ENCODE peak calls at places on chromosomes 3 and 15, in ten cellular contexts. N is AG10803, O is heart left ventricle, Y is LNCaP clone FGC, C is epithelial cell of proximal tubule, U is neural progenitor cell, G is foreskin fibroblast, S is uterus, Q is H9, K is upper lobe of left lung. M is an unnamed sample.

GRCh38 chr3:139935071-139935865 is at the start of gene CLSTN2:
- DNase-seq in N (peak), O (peak), Y (no peak), C (no peak), U (peak), G (peak), S (peak), Q (peak), K (peak), M (no peak)

GRCh38 chr3:161420746-161421145 is 49.4 kb upstream of the SPTSSB start:
- DNase-seq in N (no peak), O (no peak), Y (peak), C (no peak), U (peak), G (no peak), S (no peak), Q (peak), K (no peak), M (peak)

GRCh38 chr3:123072564-123072963 is 5.7 kb downstream of the PDIA5 start:
- DNase-seq in N (no peak), O (no peak), Y (no peak), C (no peak), U (no peak), G (no peak), S (no peak), Q (no peak), K (no peak), M (no peak)

GRCh38 chr3:40191850-40192448 is 117.6 kb upstream of the EIF1B start:
- DNase-seq in N (peak), O (peak), Y (peak), C (no peak), U (peak), G (peak), S (peak), Q (peak), K (peak), M (peak)

GRCh38 chr3:141279074-141279945 is 47.7 kb downstream of the PXYLP1 start:
- DNase-seq in N (no peak), O (no peak), Y (no peak), C (no peak), U (peak), G (peak), S (no peak), Q (no peak), K (no peak), M (peak)

GRCh38 chr15:95511680-95512079 is 818.8 kb upstream of the NR2F2 start:
- DNase-seq in N (peak), O (no peak), Y (no peak), C (no peak), U (no peak), G (no peak), S (no peak), Q (no peak), K (no peak), M (no peak)

GRCh38 chr15:57502116-57502515 is 89.6 kb upstream of the MYZAP start:
- DNase-seq in N (no peak), O (no peak), Y (no peak), C (no peak), U (no peak), G (no peak), S (no peak), Q (no peak), K (no peak), M (no peak)

GRCh38 chr3:193446975-193447602 is 68.5 kb upstream of the ATP13A5 start:
- DNase-seq in N (no peak), O (no peak), Y (no peak), C (no peak), U (no peak), G (no peak), S (no peak), Q (no peak), K (no peak), M (no peak)

GRCh38 chr15:80931191-80931590 is 58.4 kb downstream of the MESD start:
- DNase-seq in N (peak), O (no peak), Y (no peak), C (no peak), U (no peak), G (no peak), S (no peak), Q (no peak), K (no peak), M (no peak)

GRCh38 chr3:65785065-65785645 is 253.6 kb downstream of the MAGI1 start:
- DNase-seq in N (peak), O (no peak), Y (peak), C (peak), U (peak), G (peak), S (no peak), Q (no peak), K (no peak), M (peak)

GRCh38 chr15:91068966-91069365 is 31.1 kb upstream of the SV2B start:
- DNase-seq in N (no peak), O (no peak), Y (no peak), C (no peak), U (no peak), G (no peak), S (no peak), Q (no peak), K (no peak), M (no peak)
- TF ChIP-seq CTCF in N (no peak), O (no peak), Y (peak), C (peak), U (peak), G (no peak), S (no peak), Q (peak), K (no peak), M (no peak)

GRCh38 chr15:38251726-38252480 is 733 bp upstream of the SPRED1 start:
- DNase-seq in N (peak), O (peak), Y (peak), C (peak), U (peak), G (peak), S (peak), Q (peak), K (peak), M (peak)
- TF ChIP-seq CTCF in N (no peak), O (peak), Y (no peak), C (no peak), U (no peak), G (no peak), S (no peak), Q (no peak), K (no peak), M (no peak)

GRCh38 chr3:468172-468571 is 271.6 kb downstream of the CHL1 start:
- DNase-seq in N (no peak), O (no peak), Y (no peak), C (no peak), U (peak), G (no peak), S (no peak), Q (no peak), K (no peak), M (peak)
- TF ChIP-seq CTCF in N (peak), O (no peak), Y (peak), C (peak), U (peak), G (no peak), S (peak), Q (peak), K (no peak), M (peak)

GRCh38 chr15:37102315-37103021 is 2.1 kb upstream of the MEIS2 start:
- DNase-seq in N (no peak), O (no peak), Y (no peak), C (no peak), U (peak), G (peak), S (peak), Q (peak), K (no peak), M (no peak)

GRCh38 chr15:37099321-37100108 is 834 bp downstream of the MEIS2 start:
- DNase-seq in N (no peak), O (peak), Y (no peak), C (no peak), U (peak), G (peak), S (peak), Q (no peak), K (no peak), M (peak)

GRCh38 chr15:37103475-37104071 is 3.2 kb upstream of the MEIS2 start:
- DNase-seq in N (no peak), O (no peak), Y (no peak), C (no peak), U (no peak), G (no peak), S (peak), Q (no peak), K (no peak), M (no peak)

GRCh38 chr15:37100109-37100873 is at the start of gene MEIS2:
- DNase-seq in N (peak), O (peak), Y (peak), C (no peak), U (peak), G (peak), S (peak), Q (peak), K (peak), M (peak)

GRCh38 chr15:37101634-37102314 is 1.4 kb upstream of the MEIS2 start:
- DNase-seq in N (peak), O (peak), Y (no peak), C (no peak), U (peak), G (peak), S (peak), Q (peak), K (peak), M (peak)
- TF ChIP-seq CTCF in N (no peak), O (no peak), Y (no peak), C (no peak), U (no peak), G (no peak), S (no peak), Q (no peak), K (no peak), M (no peak)

GRCh38 chr15:44711089-44711355 is at the start of gene PATL2:
- DNase-seq in N (no peak), O (no peak), Y (no peak), C (no peak), U (no peak), G (no peak), S (no peak), Q (no peak), K (no peak), M (no peak)
- TF ChIP-seq CTCF in N (no peak), O (peak), Y (peak), C (no peak), U (no peak), G (no peak), S (no peak), Q (no peak), K (no peak), M (no peak)

DNA sequence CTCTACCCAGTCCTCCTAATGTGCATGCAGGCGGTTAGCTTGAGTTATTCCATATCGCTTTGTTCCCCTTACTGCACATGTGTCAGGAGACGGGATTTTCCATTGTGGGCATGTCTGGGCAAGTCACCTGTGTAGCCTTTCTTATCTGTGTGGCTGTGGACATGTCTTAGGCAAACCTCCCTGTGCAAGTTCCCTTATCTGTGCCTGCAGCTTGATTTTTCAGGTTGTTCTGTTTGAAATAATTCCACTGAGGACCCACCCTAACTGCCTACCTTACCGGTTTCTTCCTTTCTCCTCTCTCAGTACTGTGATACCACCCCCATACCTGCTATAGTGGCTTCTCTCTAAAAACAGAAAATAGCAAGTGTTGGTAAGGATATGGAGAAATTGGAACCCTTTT is 113.6 kb downstream of the NEO1 start:
- DNase-seq in N (no peak), O (no peak), Y (no peak), C (no peak), U (no peak), G (no peak), S (no peak), Q (no peak), K (no peak), M (peak)
- TF ChIP-seq CTCF in N (no peak), O (no peak), Y (no peak), C (no peak), U (no peak), G (no peak), S (no peak), Q (no peak), K (no peak), M (no peak)

GRCh38 chr3:61158676-61159075 is 92.6 kb downstream of the FHIT start:
- DNase-seq in N (no peak), O (no peak), Y (no peak), C (no peak), U (no peak), G (no peak), S (no peak), Q (no peak), K (no peak), M (no peak)
- TF ChIP-seq CTCF in N (no peak), O (no peak), Y (no peak), C (no peak), U (no peak), G (no peak), S (no peak), Q (no peak), K (no peak), M (no peak)